ENCODE peak calls at places on chromosomes 13 and 19, in six cellular contexts. D is left cardiac atrium, U is left colon, Q is ascending aorta, L is AG09309, S is spleen. V is an unnamed sample.

GRCh38 chr19:45351401-45351952 is 10.9 kb downstream of the KLC3 start:
- DNase-seq in S (no peak), U (no peak), L (no peak), Q (no peak), D (no peak), V (no peak)

GRCh38 chr13:20673711-20674110 is 29.8 kb upstream of the IL17D start:
- DNase-seq in S (no peak), U (no peak), L (no peak), Q (no peak), D (no peak), V (no peak)

GRCh38 chr13:109256866-109257760 is 529.3 kb downstream of the IRS2 start:
- DNase-seq in U (no peak), D (no peak), L (peak; percentile 96), Q (no peak), S (no peak), V (no peak)

GRCh38 chr19:12611361-12611699 is 610 bp downstream of the ZNF791 start:
- DNase-seq in U (peak; percentile 77), S (peak; percentile 74), Q (peak; percentile 9), D (peak; percentile 84), L (peak; percentile 35), V (peak; percentile 72)

GRCh38 chr13:25065974-25066770 is 29.8 kb upstream of the PABPC3 start:
- DNase-seq in L (no peak), D (no peak), S (no peak), Q (no peak), U (no peak), V (no peak)

GRCh38 chr13:43329702-43330101 is 306.3 kb downstream of the DNAJC15 start:
- DNase-seq in Q (no peak), D (no peak), S (no peak), L (no peak), U (no peak), V (no peak)

GRCh38 chr19:45294291-45295029 is 28.2 kb downstream of the CKM start:
- DNase-seq in Q (no peak), L (no peak), S (no peak), D (peak; percentile 63), U (no peak), V (peak; percentile 74)

GRCh38 chr19:1430201-1430621 is 8.0 kb upstream of the RPS15 start:
- DNase-seq in D (no peak), U (no peak), Q (no peak), L (no peak), S (no peak), V (no peak)

GRCh38 chr13:49098198-49098597 is 121.9 kb upstream of the MLNR start:
- DNase-seq in D (no peak), S (no peak), Q (no peak), U (no peak), L (peak; percentile 90), V (no peak)

GRCh38 chr13:48902421-48902820 is 73.3 kb upstream of the FNDC3A start:
- DNase-seq in S (no peak), D (no peak), U (no peak), Q (no peak), L (no peak), V (no peak)